ENCODE peak calls at places on chromosome 2, in seven cellular contexts. One of them, this sample, is unnamed.

GRCh38 chr2:168565512-168565911 is 109.4 kb downstream of the CERS6 start:
- DNase-seq in neural crest cell: no peak
- DNase-seq in tibial artery: no peak
- DNase-seq in brain microvascular endothelial cell: no peak
- DNase-seq in fibroblast of mammary gland: no peak
- DNase-seq in GM20000: no peak
- DNase-seq in MM.1S: no peak
- DNase-seq in this sample: no peak

GRCh38 chr2:203446071-203446481 is 89.0 kb downstream of the RAPH1 start:
- DNase-seq in GM20000: no peak
- DNase-seq in tibial artery: no peak
- DNase-seq in brain microvascular endothelial cell: peak
- DNase-seq in neural crest cell: no peak
- DNase-seq in MM.1S: peak
- DNase-seq in fibroblast of mammary gland: peak
- DNase-seq in this sample: peak

GRCh38 chr2:8639122-8639635 is 42.7 kb upstream of the ID2 start:
- DNase-seq in neural crest cell: no peak
- DNase-seq in MM.1S: no peak
- DNase-seq in tibial artery: no peak
- DNase-seq in fibroblast of mammary gland: no peak
- DNase-seq in GM20000: no peak
- DNase-seq in brain microvascular endothelial cell: no peak
- DNase-seq in this sample: no peak

GRCh38 chr2:105772362-105772761 is 27.6 kb downstream of the NCK2 start:
- DNase-seq in brain microvascular endothelial cell: no peak
- DNase-seq in GM20000: no peak
- DNase-seq in fibroblast of mammary gland: no peak
- DNase-seq in tibial artery: no peak
- DNase-seq in MM.1S: no peak
- DNase-seq in neural crest cell: no peak
- DNase-seq in this sample: no peak

GRCh38 chr2:105243961-105244360 is 2.4 kb downstream of the GPR45 start:
- DNase-seq in GM20000: no peak
- DNase-seq in brain microvascular endothelial cell: no peak
- DNase-seq in tibial artery: no peak
- DNase-seq in MM.1S: no peak
- DNase-seq in fibroblast of mammary gland: no peak
- DNase-seq in neural crest cell: peak
- DNase-seq in this sample: no peak

GRCh38 chr2:33583194-33583938 is 15.7 kb downstream of the FAM98A start:
- DNase-seq in fibroblast of mammary gland: peak
- DNase-seq in tibial artery: peak
- DNase-seq in GM20000: peak
- DNase-seq in neural crest cell: peak
- DNase-seq in MM.1S: peak
- DNase-seq in brain microvascular endothelial cell: peak
- DNase-seq in this sample: peak

GRCh38 chr2:73003027-73003426 is 68.5 kb downstream of the SFXN5 start:
- DNase-seq in fibroblast of mammary gland: no peak
- DNase-seq in tibial artery: no peak
- DNase-seq in neural crest cell: no peak
- DNase-seq in GM20000: no peak
- DNase-seq in brain microvascular endothelial cell: no peak
- DNase-seq in MM.1S: no peak
- DNase-seq in this sample: no peak

GRCh38 chr2:66095820-66096219 is 339.1 kb upstream of the MEIS1 start:
- DNase-seq in brain microvascular endothelial cell: no peak
- DNase-seq in neural crest cell: no peak
- DNase-seq in fibroblast of mammary gland: no peak
- DNase-seq in tibial artery: no peak
- DNase-seq in MM.1S: no peak
- DNase-seq in GM20000: no peak
- DNase-seq in this sample: no peak

GRCh38 chr2:125224188-125224587 is 1199.1 kb downstream of the CNTNAP5 start:
- DNase-seq in GM20000: no peak
- DNase-seq in brain microvascular endothelial cell: no peak
- DNase-seq in fibroblast of mammary gland: no peak
- DNase-seq in neural crest cell: no peak
- DNase-seq in tibial artery: no peak
- DNase-seq in MM.1S: no peak
- DNase-seq in this sample: no peak

GRCh38 chr2:125224830-125225229 is 1199.7 kb downstream of the CNTNAP5 start:
- DNase-seq in tibial artery: no peak
- DNase-seq in fibroblast of mammary gland: no peak
- DNase-seq in MM.1S: no peak
- DNase-seq in GM20000: peak
- DNase-seq in neural crest cell: no peak
- DNase-seq in brain microvascular endothelial cell: no peak
- DNase-seq in this sample: no peak

DNA sequence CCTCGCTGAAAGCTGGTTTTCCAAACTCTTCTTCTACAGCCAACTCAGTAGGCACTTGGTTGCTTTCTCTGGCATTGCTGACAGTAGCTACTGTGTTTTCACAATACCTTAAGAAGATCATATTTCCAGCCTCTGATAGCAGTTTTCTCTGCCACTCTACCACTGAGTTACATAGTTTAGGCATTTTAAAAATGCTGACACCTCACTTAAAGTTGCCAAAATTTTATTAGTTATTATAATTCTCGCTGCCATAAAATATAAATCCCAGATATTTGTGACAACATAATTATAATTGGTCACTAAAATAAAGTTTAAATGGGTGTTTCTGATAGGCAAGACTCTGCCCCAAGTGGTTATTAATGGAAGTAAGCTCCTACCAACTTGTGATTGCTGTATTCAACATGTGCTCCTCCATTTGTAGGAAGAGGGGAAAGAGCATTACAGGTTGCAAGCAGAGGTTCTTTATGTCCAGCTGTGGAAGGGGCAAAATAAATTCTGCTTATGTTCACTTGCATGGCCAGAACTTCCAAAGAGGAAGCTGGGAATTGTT is 1202.8 kb downstream of the CNTNAP5 start:
- DNase-seq in GM20000: no peak
- DNase-seq in fibroblast of mammary gland: no peak
- DNase-seq in brain microvascular endothelial cell: no peak
- DNase-seq in MM.1S: peak
- DNase-seq in tibial artery: no peak
- DNase-seq in neural crest cell: no peak
- DNase-seq in this sample: no peak
- TF ChIP-seq CTCF in GM20000: no peak
- TF ChIP-seq CTCF in fibroblast of mammary gland: no peak
- TF ChIP-seq CTCF in brain microvascular endothelial cell: no peak
- TF ChIP-seq CTCF in MM.1S: peak
- TF ChIP-seq CTCF in tibial artery: no peak
- TF ChIP-seq CTCF in neural crest cell: peak
- TF ChIP-seq CTCF in this sample: peak

GRCh38 chr2:236049981-236050380 is 118.2 kb downstream of the GBX2 start:
- DNase-seq in MM.1S: peak
- DNase-seq in fibroblast of mammary gland: no peak
- DNase-seq in neural crest cell: no peak
- DNase-seq in brain microvascular endothelial cell: no peak
- DNase-seq in tibial artery: no peak
- DNase-seq in GM20000: no peak
- DNase-seq in this sample: no peak
- TF ChIP-seq CTCF in MM.1S: peak
- TF ChIP-seq CTCF in fibroblast of mammary gland: no peak
- TF ChIP-seq CTCF in neural crest cell: no peak
- TF ChIP-seq CTCF in brain microvascular endothelial cell: no peak
- TF ChIP-seq CTCF in tibial artery: no peak
- TF ChIP-seq CTCF in GM20000: no peak
- TF ChIP-seq CTCF in this sample: no peak

GRCh38 chr2:135997380-135997779 is 12.0 kb upstream of the DARS1 start:
- DNase-seq in MM.1S: no peak
- DNase-seq in fibroblast of mammary gland: no peak
- DNase-seq in tibial artery: peak
- DNase-seq in neural crest cell: peak
- DNase-seq in brain microvascular endothelial cell: no peak
- DNase-seq in GM20000: peak
- DNase-seq in this sample: no peak
- TF ChIP-seq CTCF in MM.1S: no peak
- TF ChIP-seq CTCF in fibroblast of mammary gland: no peak
- TF ChIP-seq CTCF in tibial artery: no peak
- TF ChIP-seq CTCF in neural crest cell: peak
- TF ChIP-seq CTCF in brain microvascular endothelial cell: peak
- TF ChIP-seq CTCF in GM20000: no peak
- TF ChIP-seq CTCF in this sample: no peak

DNA sequence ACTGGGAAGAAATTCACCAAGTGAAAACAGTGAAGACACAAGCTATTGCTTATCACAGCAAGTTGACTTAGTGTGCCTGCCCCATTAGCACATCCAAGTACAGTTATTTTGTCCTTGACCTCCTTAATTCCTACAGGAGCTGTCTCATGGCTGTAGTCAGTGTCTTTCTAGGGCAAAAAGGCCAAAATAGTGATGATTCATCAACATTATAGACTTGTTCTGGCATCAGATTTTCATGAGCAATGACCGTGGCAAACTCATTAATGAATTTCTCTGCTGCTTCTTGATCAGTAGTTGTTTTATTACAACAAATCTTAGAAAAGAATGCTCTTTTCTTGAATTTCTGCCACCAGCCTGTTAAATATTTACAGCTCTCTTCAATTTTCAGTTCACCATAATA is 1169.3 kb upstream of the DDX18 start:
- DNase-seq in fibroblast of mammary gland: no peak
- DNase-seq in MM.1S: no peak
- DNase-seq in brain microvascular endothelial cell: no peak
- DNase-seq in GM20000: no peak
- DNase-seq in tibial artery: no peak
- DNase-seq in neural crest cell: no peak
- DNase-seq in this sample: no peak
- TF ChIP-seq CTCF in fibroblast of mammary gland: no peak
- TF ChIP-seq CTCF in MM.1S: no peak
- TF ChIP-seq CTCF in brain microvascular endothelial cell: no peak
- TF ChIP-seq CTCF in GM20000: no peak
- TF ChIP-seq CTCF in tibial artery: no peak
- TF ChIP-seq CTCF in neural crest cell: no peak
- TF ChIP-seq CTCF in this sample: no peak

GRCh38 chr2:172931923-172932520 is 143.6 kb upstream of the MAP3K20 start:
- DNase-seq in GM20000: peak
- DNase-seq in MM.1S: peak
- DNase-seq in neural crest cell: peak
- DNase-seq in brain microvascular endothelial cell: peak
- DNase-seq in tibial artery: peak
- DNase-seq in fibroblast of mammary gland: peak
- DNase-seq in this sample: peak
- TF ChIP-seq CTCF in GM20000: peak
- TF ChIP-seq CTCF in MM.1S: peak
- TF ChIP-seq CTCF in neural crest cell: peak
- TF ChIP-seq CTCF in brain microvascular endothelial cell: peak
- TF ChIP-seq CTCF in tibial artery: peak
- TF ChIP-seq CTCF in fibroblast of mammary gland: peak
- TF ChIP-seq CTCF in this sample: peak

This sample was measured in astrocyte of the cerebellum.